ENCODE peak calls at places on chromosomes 1 and 21, in six cellular contexts. One of them, this sample, is unnamed.

GRCh38 chr1:37083551-37084119 is 49.3 kb upstream of the GRIK3 start:
- DNase-seq in HepG2: no peak
- DNase-seq in lung: no peak
- DNase-seq in Calu3: no peak
- DNase-seq in upper lobe of right lung: no peak
- DNase-seq in tibial artery: no peak
- DNase-seq in this sample: no peak

GRCh38 chr1:226510453-226510852 is 38.1 kb upstream of the STUM start:
- DNase-seq in lung: no peak
- DNase-seq in upper lobe of right lung: no peak
- DNase-seq in tibial artery: no peak
- DNase-seq in Calu3: no peak
- DNase-seq in HepG2: no peak
- DNase-seq in this sample: no peak

GRCh38 chr1:101295212-101295611 is 58.4 kb downstream of the S1PR1 start:
- DNase-seq in Calu3: no peak
- DNase-seq in upper lobe of right lung: no peak
- DNase-seq in lung: no peak
- DNase-seq in HepG2: no peak
- DNase-seq in tibial artery: no peak
- DNase-seq in this sample: no peak

GRCh38 chr21:35204850-35205564 is 155.9 kb upstream of the RUNX1 start:
- DNase-seq in lung: peak
- DNase-seq in HepG2: no peak
- DNase-seq in tibial artery: peak
- DNase-seq in upper lobe of right lung: peak
- DNase-seq in Calu3: no peak
- DNase-seq in this sample: peak

GRCh38 chr1:179353546-179353945 is 12.2 kb upstream of the AXDND1 start:
- DNase-seq in tibial artery: no peak
- DNase-seq in HepG2: no peak
- DNase-seq in Calu3: no peak
- DNase-seq in lung: no peak
- DNase-seq in upper lobe of right lung: no peak
- DNase-seq in this sample: no peak

GRCh38 chr21:45479691-45480675 is 62.3 kb downstream of the SLC19A1 start:
- DNase-seq in upper lobe of right lung: no peak
- DNase-seq in HepG2: no peak
- DNase-seq in lung: no peak
- DNase-seq in tibial artery: no peak
- DNase-seq in Calu3: no peak
- DNase-seq in this sample: no peak

GRCh38 chr1:58249729-58250586 is 296.6 kb downstream of the OMA1 start:
- DNase-seq in HepG2: peak
- DNase-seq in Calu3: no peak
- DNase-seq in upper lobe of right lung: no peak
- DNase-seq in tibial artery: no peak
- DNase-seq in lung: no peak
- DNase-seq in this sample: peak

GRCh38 chr1:167433884-167434283 is 84.4 kb downstream of the CD247 start:
- DNase-seq in Calu3: no peak
- DNase-seq in tibial artery: no peak
- DNase-seq in HepG2: no peak
- DNase-seq in lung: no peak
- DNase-seq in upper lobe of right lung: no peak
- DNase-seq in this sample: no peak

GRCh38 chr1:18632711-18633427 is 2.2 kb downstream of the PAX7 start:
- DNase-seq in HepG2: no peak
- DNase-seq in Calu3: no peak
- DNase-seq in tibial artery: no peak
- DNase-seq in lung: peak
- DNase-seq in upper lobe of right lung: peak
- DNase-seq in this sample: peak

GRCh38 chr1:106814418-106814817 is 242.1 kb upstream of the PRMT6 start:
- DNase-seq in tibial artery: no peak
- DNase-seq in lung: no peak
- DNase-seq in Calu3: no peak
- DNase-seq in HepG2: no peak
- DNase-seq in upper lobe of right lung: no peak
- DNase-seq in this sample: no peak

GRCh38 chr1:216640100-216640499 is 83.1 kb downstream of the ESRRG start:
- DNase-seq in Calu3: no peak
- DNase-seq in lung: no peak
- DNase-seq in HepG2: no peak
- DNase-seq in upper lobe of right lung: no peak
- DNase-seq in tibial artery: no peak
- DNase-seq in this sample: no peak

GRCh38 chr21:26852422-26852821 is 7.2 kb upstream of the ADAMTS1 start:
- DNase-seq in Calu3: no peak
- DNase-seq in upper lobe of right lung: no peak
- DNase-seq in lung: no peak
- DNase-seq in tibial artery: no peak
- DNase-seq in HepG2: no peak
- DNase-seq in this sample: no peak

GRCh38 chr1:53763461-53763860 is 24.5 kb upstream of the GLIS1 start:
- DNase-seq in upper lobe of right lung: no peak
- DNase-seq in lung: no peak
- DNase-seq in tibial artery: no peak
- DNase-seq in HepG2: no peak
- DNase-seq in Calu3: no peak
- DNase-seq in this sample: no peak
- TF ChIP-seq CTCF in upper lobe of right lung: no peak
- TF ChIP-seq CTCF in lung: no peak
- TF ChIP-seq CTCF in tibial artery: no peak
- TF ChIP-seq CTCF in HepG2: no peak
- TF ChIP-seq CTCF in Calu3: no peak
- TF ChIP-seq CTCF in this sample: no peak

GRCh38 chr21:44360174-44360573 is 6.8 kb downstream of the TRPM2 start:
- DNase-seq in lung: no peak
- DNase-seq in Calu3: no peak
- DNase-seq in upper lobe of right lung: no peak
- DNase-seq in HepG2: no peak
- DNase-seq in tibial artery: no peak
- DNase-seq in this sample: no peak
- TF ChIP-seq CTCF in lung: no peak
- TF ChIP-seq CTCF in Calu3: no peak
- TF ChIP-seq CTCF in upper lobe of right lung: peak
- TF ChIP-seq CTCF in HepG2: no peak
- TF ChIP-seq CTCF in tibial artery: no peak
- TF ChIP-seq CTCF in this sample: peak

GRCh38 chr1:61247051-61247854 is 164.9 kb downstream of the NFIA start:
- DNase-seq in tibial artery: no peak
- DNase-seq in lung: no peak
- DNase-seq in upper lobe of right lung: no peak
- DNase-seq in HepG2: no peak
- DNase-seq in Calu3: no peak
- DNase-seq in this sample: no peak
- TF ChIP-seq CTCF in tibial artery: no peak
- TF ChIP-seq CTCF in lung: no peak
- TF ChIP-seq CTCF in upper lobe of right lung: no peak
- TF ChIP-seq CTCF in HepG2: no peak
- TF ChIP-seq CTCF in Calu3: no peak
- TF ChIP-seq CTCF in this sample: no peak

GRCh38 chr1:108570128-108570527 is 10.2 kb downstream of the EEIG2 start:
- DNase-seq in lung: no peak
- DNase-seq in Calu3: no peak
- DNase-seq in tibial artery: no peak
- DNase-seq in HepG2: peak
- DNase-seq in upper lobe of right lung: no peak
- DNase-seq in this sample: no peak
- TF ChIP-seq CTCF in lung: no peak
- TF ChIP-seq CTCF in Calu3: no peak
- TF ChIP-seq CTCF in tibial artery: no peak
- TF ChIP-seq CTCF in HepG2: peak
- TF ChIP-seq CTCF in upper lobe of right lung: peak
- TF ChIP-seq CTCF in this sample: no peak

GRCh38 chr1:209899948-209900347 is 38.1 kb upstream of the SYT14 start:
- DNase-seq in upper lobe of right lung: no peak
- DNase-seq in Calu3: peak
- DNase-seq in HepG2: peak
- DNase-seq in tibial artery: no peak
- DNase-seq in lung: no peak
- DNase-seq in this sample: peak
- TF ChIP-seq CTCF in upper lobe of right lung: no peak
- TF ChIP-seq CTCF in Calu3: peak
- TF ChIP-seq CTCF in HepG2: peak
- TF ChIP-seq CTCF in tibial artery: no peak
- TF ChIP-seq CTCF in lung: no peak
- TF ChIP-seq CTCF in this sample: peak

DNA sequence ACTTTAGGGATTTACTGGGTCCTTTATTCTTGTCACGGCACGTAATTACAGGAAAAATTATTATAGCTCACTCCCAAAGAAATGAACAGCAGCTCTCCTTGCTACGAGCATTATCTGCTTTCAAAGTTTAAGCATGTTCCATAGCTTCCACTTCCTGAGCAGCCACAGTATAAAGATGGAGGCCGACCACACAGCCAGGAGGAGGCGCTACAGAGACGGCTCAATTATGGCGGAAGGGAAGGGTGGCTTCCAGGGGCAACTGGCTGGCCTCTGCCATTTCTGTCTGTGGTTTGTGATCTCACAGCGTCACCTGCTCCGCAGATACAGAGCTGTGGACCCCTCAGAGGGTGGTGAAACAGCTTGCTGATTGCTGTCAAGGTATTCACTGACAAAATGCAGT is 212.3 kb upstream of the GREM2 start:
- DNase-seq in HepG2: no peak
- DNase-seq in upper lobe of right lung: no peak
- DNase-seq in lung: no peak
- DNase-seq in tibial artery: no peak
- DNase-seq in Calu3: no peak
- DNase-seq in this sample: no peak
- TF ChIP-seq CTCF in HepG2: no peak
- TF ChIP-seq CTCF in upper lobe of right lung: no peak
- TF ChIP-seq CTCF in lung: no peak
- TF ChIP-seq CTCF in tibial artery: no peak
- TF ChIP-seq CTCF in Calu3: no peak
- TF ChIP-seq CTCF in this sample: no peak